ENCODE peak calls at places on chromosomes 3 and 15, in six cellular contexts. D is fibroblast of mammary gland, B is cardiac fibroblast, P is adipocyte, H is aorta, O is transverse colon. N is an unnamed sample.

GRCh38 chr15:60215225-60215963 is 182.4 kb downstream of the ANXA2 start:
- DNase-seq in D (no peak), B (no peak), P (no peak), H (no peak), O (no peak), N (no peak)

GRCh38 chr15:84819291-84819768 is 2.2 kb downstream of the ALPK3 start:
- DNase-seq in D (no peak), B (no peak), P (no peak), H (peak), O (no peak), N (no peak)

GRCh38 chr15:34147371-34148140 is 45.7 kb downstream of the PGBD4 start:
- DNase-seq in D (peak), B (peak), P (peak), H (no peak), O (no peak), N (peak)

GRCh38 chr3:30659270-30660127 is 53.1 kb downstream of the TGFBR2 start:
- DNase-seq in D (peak), B (peak), P (peak), H (no peak), O (no peak), N (peak)

GRCh38 chr15:70508561-70509281 is 254.6 kb downstream of the UACA start:
- DNase-seq in D (peak), B (peak), P (peak), H (peak), O (no peak), N (peak)

GRCh38 chr3:7707192-7707591 is 794.4 kb upstream of the LMCD1 start:
- DNase-seq in D (peak), B (peak), P (no peak), H (no peak), O (no peak), N (no peak)

GRCh38 chr15:25811481-25811906 is 51.6 kb downstream of the ATP10A start:
- DNase-seq in D (no peak), B (no peak), P (no peak), H (no peak), O (no peak), N (no peak)

GRCh38 chr3:4524423-4524769 is 31.2 kb downstream of the ITPR1 start:
- DNase-seq in D (peak), B (peak), P (peak), H (no peak), O (no peak), N (peak)

GRCh38 chr15:28901587-28901980 is 15.8 kb downstream of the APBA2 start:
- DNase-seq in D (no peak), B (no peak), P (no peak), H (no peak), O (no peak), N (no peak)

GRCh38 chr3:151964768-151965167 is 91.3 kb downstream of the SUCNR1 start:
- DNase-seq in D (peak), B (no peak), P (no peak), H (no peak), O (no peak), N (no peak)

GRCh38 chr3:133527306-133527705 is 46.2 kb upstream of the CDV3 start:
- DNase-seq in D (peak), B (no peak), P (no peak), H (no peak), O (peak), N (peak)

GRCh38 chr3:147336543-147337278 is 69.6 kb downstream of the ZIC4 start:
- DNase-seq in D (no peak), B (no peak), P (no peak), H (no peak), O (no peak), N (no peak)

GRCh38 chr3:69012836-69013255 is 638 bp downstream of the EOGT start:
- DNase-seq in D (peak), B (peak), P (peak), H (peak), O (peak), N (peak)
- H3K4me3 ChIP-seq in D (peak), B (peak), P (peak), H (peak), O (peak), N (peak)

DNA sequence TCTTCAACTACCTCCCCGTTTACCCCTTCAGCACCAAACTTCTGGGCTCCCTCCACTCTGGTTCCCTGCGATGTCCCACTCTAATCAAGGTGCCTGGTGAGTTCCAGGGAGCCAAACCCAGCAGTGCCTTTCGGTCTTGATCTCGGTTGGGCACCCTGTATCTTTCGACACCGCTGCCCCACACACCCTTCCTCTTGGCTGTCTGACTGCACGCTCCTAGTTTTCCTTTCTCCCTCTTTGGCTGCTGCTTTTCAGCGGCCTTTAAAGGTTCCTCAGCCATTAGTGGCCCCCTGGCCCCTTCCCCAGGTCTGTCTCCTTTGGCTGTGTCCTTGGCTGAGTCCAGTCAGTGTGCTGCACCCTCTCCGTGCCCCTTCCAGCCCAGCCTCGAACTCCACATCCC is 784 bp downstream of the TTLL3 start:
- DNase-seq in D (no peak), B (no peak), P (no peak), H (no peak), O (no peak), N (peak)
- H3K4me3 ChIP-seq in D (peak), B (peak), P (peak), H (peak), O (peak), N (peak)

DNA sequence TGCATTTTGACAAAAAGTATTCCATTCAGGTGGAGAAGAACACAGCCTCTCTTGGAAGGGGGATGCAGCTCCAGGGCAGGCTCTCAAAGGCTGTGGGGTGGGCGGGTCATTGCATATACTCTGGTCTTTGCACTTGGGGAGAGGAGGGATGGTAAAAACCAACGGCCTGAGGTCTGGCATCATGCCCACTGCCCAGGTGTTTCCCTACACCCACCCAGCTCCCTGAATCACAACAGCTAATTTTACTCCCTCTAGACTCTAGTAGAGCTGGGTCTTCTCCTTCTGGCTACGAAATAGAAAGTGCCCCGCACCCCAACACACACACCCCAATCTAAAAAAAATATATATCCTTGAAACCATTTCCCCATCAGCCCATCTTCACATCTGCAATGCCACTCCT is 1.0 kb downstream of the MYLK start:
- DNase-seq in D (no peak), B (no peak), P (no peak), H (no peak), O (peak), N (no peak)
- H3K4me3 ChIP-seq in D (peak), B (peak), P (peak), H (peak), O (no peak), N (peak)

DNA sequence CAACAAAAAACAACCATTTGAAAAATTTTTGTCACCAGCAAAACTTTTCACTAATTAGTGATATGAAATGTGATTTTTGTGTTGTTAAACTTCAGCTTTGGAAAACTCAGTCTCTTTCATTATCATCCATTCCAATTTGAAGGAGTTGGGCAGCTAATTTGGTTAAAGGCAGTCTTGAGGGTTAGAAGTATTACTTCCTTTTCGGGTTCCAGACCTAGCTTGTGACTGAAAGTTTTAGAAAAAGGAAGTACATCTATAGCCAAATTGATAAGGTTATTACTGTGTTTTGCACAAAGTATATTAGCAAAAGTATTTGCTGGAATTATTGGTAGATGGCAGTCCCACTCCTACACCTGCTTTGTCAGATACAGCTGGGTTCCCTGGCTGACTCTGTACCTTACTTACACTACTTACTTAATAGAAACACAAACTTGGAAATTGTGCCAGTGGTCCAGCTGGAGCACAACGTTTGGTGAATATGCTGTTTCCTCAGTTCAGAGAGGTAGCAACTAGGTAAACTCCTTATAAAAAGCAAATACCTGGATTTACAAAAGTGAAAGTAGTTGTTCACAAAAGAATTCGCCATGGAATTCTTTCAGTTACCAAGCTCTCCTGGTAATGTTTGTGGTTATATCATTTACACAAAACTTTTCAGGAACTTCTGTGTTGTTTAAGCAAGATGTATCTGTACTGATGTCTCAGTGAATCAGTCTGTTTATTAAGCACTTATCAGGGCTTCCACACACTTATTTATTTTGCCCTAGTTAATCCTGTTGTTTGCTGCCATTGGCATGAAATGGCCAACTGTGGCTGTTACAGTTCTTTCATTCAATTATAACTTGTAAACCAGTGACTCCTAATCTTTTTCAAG is 31.6 kb downstream of the TIPARP start:
- DNase-seq in D (no peak), B (no peak), P (no peak), H (no peak), O (no peak), N (no peak)
- H3K4me3 ChIP-seq in D (no peak), B (no peak), P (no peak), H (no peak), O (no peak), N (no peak)

DNA sequence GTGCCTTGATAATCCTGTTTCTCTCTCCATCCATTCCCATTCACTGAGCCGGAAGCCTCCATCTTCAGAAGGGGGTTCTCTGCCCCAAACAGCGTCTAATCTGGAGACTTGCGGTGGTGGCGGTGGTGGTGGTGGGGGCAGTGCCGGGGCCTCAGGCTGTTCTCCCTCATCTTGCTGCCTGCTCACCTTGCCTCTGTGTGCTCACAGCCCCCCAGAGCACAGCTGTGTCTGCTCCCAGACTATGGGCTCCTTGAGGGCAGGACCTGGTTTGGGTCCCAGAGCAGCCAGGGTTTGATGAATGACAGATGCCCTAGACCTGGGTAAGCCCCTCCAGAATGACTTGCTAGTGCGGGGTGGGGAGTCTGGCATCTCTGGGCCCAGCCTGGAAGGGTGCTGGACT is 430 bp upstream of the PSTPIP1 start:
- DNase-seq in D (no peak), B (no peak), P (no peak), H (no peak), O (peak), N (no peak)
- H3K4me3 ChIP-seq in D (no peak), B (no peak), P (no peak), H (no peak), O (no peak), N (no peak)

DNA sequence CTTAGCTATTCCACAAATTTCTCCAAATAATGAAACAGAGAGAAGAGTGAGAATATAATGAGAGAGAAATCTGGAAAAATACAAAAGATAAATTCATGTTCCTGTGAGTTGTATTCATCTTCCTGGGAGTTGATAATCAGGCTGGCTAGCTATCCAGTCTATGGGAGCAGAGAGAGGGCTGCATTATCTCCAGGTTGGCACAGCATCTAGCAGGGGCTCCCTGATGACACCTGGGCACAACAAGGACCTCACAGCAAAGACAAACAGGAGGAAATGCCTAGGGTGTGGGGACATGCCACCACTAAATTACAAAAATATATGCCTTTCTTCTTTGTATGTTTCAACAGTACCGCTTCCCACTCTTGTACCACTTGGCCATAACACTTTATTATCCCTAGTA is 1.9 kb downstream of the EHD4 start:
- DNase-seq in D (no peak), B (no peak), P (no peak), H (no peak), O (peak), N (no peak)
- H3K4me3 ChIP-seq in D (no peak), B (peak), P (no peak), H (no peak), O (no peak), N (no peak)

DNA sequence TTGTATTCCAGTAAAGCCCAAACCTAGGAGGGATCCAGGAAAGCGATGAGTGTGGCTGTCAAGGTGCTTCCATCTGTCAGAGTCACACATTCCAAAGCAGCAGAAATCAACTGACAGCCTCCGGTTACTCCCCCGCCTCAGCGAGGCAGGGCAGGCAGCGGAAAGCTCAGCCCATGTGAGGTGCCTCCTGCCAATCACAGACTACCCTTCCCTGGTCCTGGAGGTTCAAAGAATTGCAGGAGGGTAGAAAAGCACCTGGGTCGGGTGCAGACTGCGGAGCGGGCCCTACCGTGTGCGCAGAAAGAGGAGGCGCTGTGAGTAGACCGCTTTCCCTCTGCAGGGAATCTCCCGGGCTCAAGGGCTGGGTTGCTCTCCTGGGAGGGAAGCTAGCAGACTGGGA is at the start of gene UPK1B:
- DNase-seq in D (no peak), B (no peak), P (no peak), H (no peak), O (no peak), N (no peak)
- H3K4me3 ChIP-seq in D (no peak), B (no peak), P (no peak), H (no peak), O (no peak), N (no peak)

GRCh38 chr3:112131111-112131510 is 1.9 kb downstream of the GCSAM start:
- DNase-seq in D (no peak), B (no peak), P (no peak), H (no peak), O (no peak), N (no peak)

GRCh38 chr3:112130638-112130993 is 2.4 kb downstream of the GCSAM start:
- DNase-seq in D (no peak), B (no peak), P (no peak), H (no peak), O (no peak), N (no peak)

GRCh38 chr3:112129925-112130637 is 3.0 kb downstream of the GCSAM start:
- DNase-seq in D (no peak), B (no peak), P (no peak), H (no peak), O (no peak), N (no peak)

GRCh38 chr3:112127522-112128494 is 5.2 kb downstream of the GCSAM start:
- DNase-seq in D (no peak), B (no peak), P (no peak), H (no peak), O (no peak), N (no peak)

DNA sequence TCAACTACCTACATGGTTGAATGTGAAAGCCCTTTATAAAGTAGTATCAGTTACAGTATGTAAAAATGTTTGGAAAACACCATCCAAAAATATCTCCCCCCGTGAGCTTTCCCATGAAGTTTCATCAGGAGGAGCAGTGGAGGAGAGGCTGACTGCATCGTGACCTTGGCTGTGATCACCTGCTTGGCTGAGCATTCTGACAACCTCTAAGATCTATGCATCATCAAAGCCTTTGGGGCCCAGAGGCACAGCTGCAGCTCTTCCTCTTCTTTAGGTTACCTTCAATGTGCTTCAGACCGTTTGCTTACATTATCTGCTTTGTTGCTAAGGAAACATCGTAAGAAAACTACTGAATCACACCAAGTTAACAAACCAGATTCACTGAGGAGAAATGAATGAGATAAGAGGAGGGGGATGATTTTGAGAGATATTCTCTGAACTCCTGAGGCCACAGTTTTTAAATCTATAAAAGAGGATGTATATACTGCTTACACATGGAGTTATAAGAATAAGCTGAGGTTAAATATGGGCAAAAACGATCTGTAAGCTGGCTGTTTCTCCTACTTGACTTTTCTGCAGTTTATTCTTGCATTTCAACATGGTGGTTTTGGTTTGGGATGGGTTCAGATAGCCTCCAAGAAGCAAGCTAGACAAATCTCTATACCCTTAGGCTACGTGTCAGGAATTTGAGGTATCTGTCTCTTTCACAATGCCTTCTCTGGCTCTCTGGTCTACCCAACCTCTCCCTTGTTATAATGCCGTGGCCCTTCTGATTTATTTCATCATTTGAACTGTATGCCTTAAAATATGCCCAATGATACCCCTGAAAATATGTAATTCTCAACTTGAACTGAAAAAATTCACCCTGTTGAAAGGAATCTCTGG is 4.0 kb downstream of the GCSAM start:
- DNase-seq in D (no peak), B (peak), P (peak), H (no peak), O (no peak), N (peak)
- H3K4me3 ChIP-seq in D (no peak), B (no peak), P (no peak), H (no peak), O (no peak), N (no peak)

N was measured in AG10803.